ENCODE peak calls at places on chromosome 20, in four cellular contexts. C is EH, A is DND-41, H is ureter. Z is an unnamed sample.

GRCh38 chr20:57902478-57902877 is 192.7 kb upstream of the PMEPA1 start:
- DNase-seq in H (no peak), C (peak; percentile 75), A (no peak), Z (no peak)

GRCh38 chr20:3794701-3795420 is 1.2 kb upstream of the CDC25B start:
- DNase-seq in C (no peak), H (peak; percentile 47), A (no peak), Z (no peak)

GRCh38 chr20:10565191-10565921 is 108.4 kb downstream of the JAG1 start:
- DNase-seq in A (no peak), H (no peak), C (peak; percentile 91), Z (peak; percentile 64)

GRCh38 chr20:63529861-63530787 is 7.1 kb downstream of the PTK6 start:
- DNase-seq in C (no peak), A (no peak), H (no peak), Z (no peak)

GRCh38 chr20:46965477-46965876 is 70.8 kb downstream of the EYA2 start:
- DNase-seq in A (no peak), H (peak; percentile 61), C (no peak), Z (no peak)

GRCh38 chr20:50379049-50379990 is 130.9 kb upstream of the PTPN1 start:
- DNase-seq in C (peak; percentile 97), H (peak; percentile 91), A (no peak), Z (peak; percentile 86)

GRCh38 chr20:32343438-32343837 is 14.7 kb upstream of the ASXL1 start:
- DNase-seq in C (peak; percentile 89), H (no peak), A (no peak), Z (no peak)

GRCh38 chr20:9110365-9110764 is 41.5 kb downstream of the PLCB4 start:
- DNase-seq in A (no peak), C (peak; percentile 63), H (no peak), Z (no peak)

GRCh38 chr20:61896058-61896961 is 169.4 kb downstream of the TAF4 start:
- DNase-seq in C (peak; percentile 47), A (peak; percentile 63), H (no peak), Z (no peak)

GRCh38 chr20:47741669-47742345 is 43.5 kb downstream of the SULF2 start:
- DNase-seq in H (no peak), C (no peak), A (no peak), Z (no peak)

GRCh38 chr20:44552950-44553908 is 29.1 kb upstream of the PKIG start:
- DNase-seq in C (peak; percentile 87), H (no peak), A (no peak), Z (no peak)

GRCh38 chr20:17558154-17558940 is 11.5 kb upstream of the DSTN start:
- DNase-seq in A (no peak), C (peak; percentile 92), H (peak; percentile 60), Z (no peak)

GRCh38 chr20:3812975-3813599 is 7.3 kb upstream of the AP5S1 start:
- DNase-seq in A (no peak), H (no peak), C (no peak), Z (no peak)

GRCh38 chr20:10332656-10333421 is 101.2 kb downstream of the MKKS start:
- DNase-seq in A (no peak), C (peak; percentile 12), H (no peak), Z (no peak)

GRCh38 chr20:33076662-33077398 is 2.6 kb upstream of the BPIFB4 start:
- DNase-seq in H (no peak), A (peak; percentile 24), C (no peak), Z (no peak)

GRCh38 chr20:19375301-19375885 is 163.0 kb downstream of the SLC24A3 start:
- DNase-seq in C (no peak), H (no peak), A (no peak), Z (no peak)

GRCh38 chr20:58583141-58583540 is 67.9 kb upstream of the APCDD1L start:
- DNase-seq in C (peak; percentile 18), A (no peak), H (no peak), Z (no peak)

GRCh38 chr20:56924976-56925695 is 296.0 kb downstream of the TFAP2C start:
- DNase-seq in C (no peak), A (no peak), H (no peak), Z (no peak)

Z was measured in tibial nerve.